ENCODE peak calls at places on chromosomes 7 and 10, in ten cellular contexts. C, N, A, Z, M, K, X, Y, H and S are unnamed samples.

GRCh38 chr7:74657692-74658170 is at the start of gene GTF2I:
- DNase-seq in H (no peak), C (no peak), N (no peak), X (no peak), A (no peak), Y (peak), K (no peak), Z (no peak), M (no peak), S (no peak)

GRCh38 chr10:119859422-119860258 is 13.0 kb downstream of the MCMBP start:
- DNase-seq in H (no peak), M (no peak), A (no peak), Z (peak), C (no peak), K (no peak), X (peak), N (peak), Y (no peak), S (no peak)

GRCh38 chr10:11875499-11876281 is 52.5 kb downstream of the PROSER2 start:
- DNase-seq in Z (peak), K (peak), A (peak), M (peak), X (peak), H (peak), C (peak), N (peak), Y (peak), S (peak)

GRCh38 chr7:110317699-110318265 is 773.1 kb upstream of the LRRN3 start:
- DNase-seq in M (no peak), A (no peak), C (no peak), K (no peak), Y (no peak), N (peak), H (peak), Z (no peak), X (peak), S (no peak)

GRCh38 chr10:5603091-5603847 is 63.1 kb downstream of the ASB13 start:
- DNase-seq in N (no peak), Z (no peak), M (no peak), Y (no peak), X (no peak), H (no peak), K (no peak), A (no peak), C (no peak), S (no peak)

GRCh38 chr10:86661161-86662025 is 6.9 kb upstream of the LDB3 start:
- DNase-seq in A (no peak), X (no peak), Z (no peak), Y (peak), C (no peak), M (no peak), N (peak), H (no peak), K (no peak), S (no peak)

GRCh38 chr10:99835947-99836346 is 53.5 kb downstream of the ABCC2 start:
- DNase-seq in Z (no peak), Y (no peak), N (no peak), M (no peak), K (no peak), C (no peak), A (no peak), X (no peak), H (no peak), S (no peak)

GRCh38 chr7:32290015-32290414 is 200.2 kb downstream of the LSM5 start:
- DNase-seq in X (no peak), Y (no peak), K (no peak), H (no peak), C (no peak), A (no peak), N (no peak), M (no peak), Z (no peak), S (no peak)

GRCh38 chr7:120718361-120718760 is 139.6 kb downstream of the TSPAN12 start:
- DNase-seq in M (no peak), C (no peak), X (no peak), N (no peak), A (no peak), Z (no peak), Y (no peak), H (no peak), K (no peak), S (no peak)

GRCh38 chr7:98021588-98022351 is 31.8 kb upstream of the OCM2 start:
- DNase-seq in Y (peak), Z (peak), H (peak), M (peak), X (peak), N (peak), K (peak), A (peak), C (no peak), S (peak)

GRCh38 chr10:106436123-106436740 is 728.3 kb downstream of the SORCS1 start:
- DNase-seq in H (no peak), Z (no peak), X (peak), Y (no peak), K (no peak), M (no peak), N (no peak), C (peak), A (no peak), S (no peak)

GRCh38 chr7:50803359-50804337 is 21.0 kb upstream of the GRB10 start:
- DNase-seq in H (no peak), Z (peak), M (no peak), A (no peak), K (no peak), Y (no peak), C (no peak), N (no peak), X (no peak), S (no peak)

GRCh38 chr7:142083605-142084004 is 27.9 kb upstream of the MGAM2 start:
- DNase-seq in Y (no peak), C (no peak), Z (no peak), X (no peak), H (no peak), N (no peak), K (no peak), M (no peak), A (no peak), S (no peak)

GRCh38 chr7:82559203-82559805 is 115.7 kb upstream of the CACNA2D1 start:
- DNase-seq in N (no peak), M (no peak), Y (no peak), C (no peak), K (no peak), H (no peak), X (no peak), A (peak), Z (no peak), S (no peak)

GRCh38 chr7:117827861-117828260 is 45.4 kb downstream of the CTTNBP2 start:
- DNase-seq in Y (no peak), K (no peak), Z (peak), X (peak), M (peak), H (no peak), A (no peak), N (peak), C (peak), S (no peak)

GRCh38 chr7:139328375-139328774 is 12.8 kb upstream of the FMC1 start:
- DNase-seq in N (peak), H (peak), A (no peak), X (peak), C (peak), M (peak), K (no peak), Z (no peak), Y (no peak), S (no peak)

GRCh38 chr7:105782391-105783063 is 93.9 kb downstream of the ATXN7L1 start:
- DNase-seq in C (peak), H (no peak), N (peak), M (peak), Y (no peak), X (peak), K (no peak), Z (no peak), A (no peak), S (no peak)

GRCh38 chr7:41847171-41847570 is 144.3 kb upstream of the INHBA start:
- DNase-seq in M (no peak), H (no peak), Y (no peak), C (no peak), N (no peak), Z (no peak), K (no peak), X (no peak), A (no peak), S (no peak)